ENCODE peak calls at places on chromosome 15, in seven cellular contexts. E is NAMALWA; Q is stimulated activated CD4-positive, alpha-beta T cell treated with anti-CD3 and anti-CD28 coated beads, Interleukin-1b, Interleukin-23, amount 100 ng/mL, for 1 hour; D is thoracic aorta; L is heart left ventricle; T is WTC11; I is SJSA1. F is an unnamed sample.

GRCh38 chr15:35141743-35142356 is 56.8 kb upstream of the NANOGP8 start:
- DNase-seq in E (no peak), Q (no peak), D (no peak), L (no peak), T (no peak), I (no peak), F (no peak)

GRCh38 chr15:89672221-89673161 is 6.7 kb downstream of the PLIN1 start:
- DNase-seq in E (no peak), Q (no peak), D (no peak), L (no peak), T (no peak), I (no peak), F (no peak)

GRCh38 chr15:58724471-58724870 is 25.0 kb downstream of the ADAM10 start:
- DNase-seq in E (peak), Q (no peak), D (no peak), L (no peak), T (no peak), I (no peak), F (no peak)

GRCh38 chr15:92383528-92384326 is 10.0 kb upstream of the ST8SIA2 start:
- DNase-seq in E (peak), Q (no peak), D (no peak), L (no peak), T (peak), I (no peak), F (no peak)

GRCh38 chr15:95604634-95605036 is 725.9 kb upstream of the NR2F2 start:
- DNase-seq in E (no peak), Q (no peak), D (no peak), L (peak), T (no peak), I (no peak), F (no peak)

GRCh38 chr15:56901931-56902330 is 16.5 kb upstream of the TCF12 start:
- DNase-seq in E (no peak), Q (no peak), D (no peak), L (no peak), T (no peak), I (no peak), F (no peak)

GRCh38 chr15:82919231-82919886 is 33.2 kb downstream of the HOMER2 start:
- DNase-seq in E (no peak), Q (no peak), D (no peak), L (peak), T (no peak), I (no peak), F (peak)

GRCh38 chr15:31483053-31483923 is 156.7 kb downstream of the KLF13 start:
- DNase-seq in E (no peak), Q (no peak), D (no peak), L (no peak), T (peak), I (peak), F (no peak)

GRCh38 chr15:71691700-71692417 is 118.5 kb upstream of the NR2E3 start:
- DNase-seq in E (no peak), Q (no peak), D (no peak), L (peak), T (no peak), I (peak), F (no peak)

GRCh38 chr15:59020321-59020720 is 32.9 kb downstream of the RNF111 start:
- DNase-seq in E (no peak), Q (no peak), D (no peak), L (no peak), T (no peak), I (no peak), F (no peak)

GRCh38 chr15:88069561-88069960 is 187.0 kb downstream of the NTRK3 start:
- DNase-seq in E (no peak), Q (no peak), D (no peak), L (no peak), T (no peak), I (no peak), F (no peak)

GRCh38 chr15:59329570-59330350 is 42.9 kb downstream of the MYO1E start:
- DNase-seq in E (no peak), Q (no peak), D (no peak), L (peak), T (no peak), I (no peak), F (no peak)

GRCh38 chr15:68241088-68241935 is 11.8 kb upstream of the CLN6 start:
- DNase-seq in E (no peak), Q (no peak), D (no peak), L (no peak), T (no peak), I (no peak), F (no peak)

GRCh38 chr15:48604567-48604966 is 40.9 kb downstream of the FBN1 start:
- DNase-seq in E (no peak), Q (no peak), D (no peak), L (no peak), T (no peak), I (no peak), F (no peak)

GRCh38 chr15:65042776-65043322 is 2.3 kb upstream of the SLC51B start:
- DNase-seq in E (no peak), Q (no peak), D (no peak), L (no peak), T (no peak), I (no peak), F (no peak)